ENCODE peak calls at places on chromosomes 16 and 17, in ten cellular contexts. One of them, this sample, is unnamed.

GRCh38 chr17:47265983-47266541 is 12.4 kb downstream of the ITGB3 start:
- DNase-seq in activated CD8-positive, alpha-beta memory T cell treated with anti-CD3 and anti-CD28 coated beads for 4 hours: no peak
- DNase-seq in KG1: no peak
- DNase-seq in ELR: peak
- DNase-seq in Right ventricle myocardium superior: no peak
- DNase-seq in activated gamma-delta T cell treated with anti-CD3 and anti-CD28 coated beads, Interleukin-2, amount 50 U/mL, for 16 hours: no peak
- DNase-seq in putamen: no peak
- DNase-seq in A549: peak
- DNase-seq in nucleus accumbens: no peak
- DNase-seq in ACHN: peak
- DNase-seq in this sample: no peak

GRCh38 chr17:50863221-50863843 is 2.8 kb downstream of the TOB1 start:
- DNase-seq in A549: peak
- DNase-seq in KG1: no peak
- DNase-seq in Right ventricle myocardium superior: no peak
- DNase-seq in activated CD8-positive, alpha-beta memory T cell treated with anti-CD3 and anti-CD28 coated beads for 4 hours: no peak
- DNase-seq in activated gamma-delta T cell treated with anti-CD3 and anti-CD28 coated beads, Interleukin-2, amount 50 U/mL, for 16 hours: no peak
- DNase-seq in ELR: peak
- DNase-seq in nucleus accumbens: peak
- DNase-seq in ACHN: peak
- DNase-seq in putamen: peak
- DNase-seq in this sample: no peak

GRCh38 chr17:48997827-48998556 is 807 bp downstream of the IGF2BP1 start:
- DNase-seq in ACHN: no peak
- DNase-seq in activated CD8-positive, alpha-beta memory T cell treated with anti-CD3 and anti-CD28 coated beads for 4 hours: no peak
- DNase-seq in nucleus accumbens: no peak
- DNase-seq in putamen: no peak
- DNase-seq in ELR: peak
- DNase-seq in A549: no peak
- DNase-seq in activated gamma-delta T cell treated with anti-CD3 and anti-CD28 coated beads, Interleukin-2, amount 50 U/mL, for 16 hours: no peak
- DNase-seq in Right ventricle myocardium superior: no peak
- DNase-seq in KG1: no peak
- DNase-seq in this sample: no peak

GRCh38 chr17:33097411-33097810 is 105.8 kb downstream of the SPACA3 start:
- DNase-seq in nucleus accumbens: no peak
- DNase-seq in Right ventricle myocardium superior: no peak
- DNase-seq in activated CD8-positive, alpha-beta memory T cell treated with anti-CD3 and anti-CD28 coated beads for 4 hours: no peak
- DNase-seq in KG1: no peak
- DNase-seq in ACHN: no peak
- DNase-seq in ELR: no peak
- DNase-seq in A549: no peak
- DNase-seq in activated gamma-delta T cell treated with anti-CD3 and anti-CD28 coated beads, Interleukin-2, amount 50 U/mL, for 16 hours: no peak
- DNase-seq in putamen: no peak
- DNase-seq in this sample: no peak

GRCh38 chr17:43758086-43758485 is 505 bp downstream of the SOST start:
- DNase-seq in KG1: no peak
- DNase-seq in putamen: no peak
- DNase-seq in activated CD8-positive, alpha-beta memory T cell treated with anti-CD3 and anti-CD28 coated beads for 4 hours: no peak
- DNase-seq in nucleus accumbens: no peak
- DNase-seq in A549: no peak
- DNase-seq in ELR: no peak
- DNase-seq in Right ventricle myocardium superior: no peak
- DNase-seq in ACHN: no peak
- DNase-seq in activated gamma-delta T cell treated with anti-CD3 and anti-CD28 coated beads, Interleukin-2, amount 50 U/mL, for 16 hours: no peak
- DNase-seq in this sample: no peak

GRCh38 chr16:27847030-27847550 is 216.4 kb downstream of the GSG1L start:
- DNase-seq in activated CD8-positive, alpha-beta memory T cell treated with anti-CD3 and anti-CD28 coated beads for 4 hours: no peak
- DNase-seq in Right ventricle myocardium superior: no peak
- DNase-seq in putamen: no peak
- DNase-seq in ACHN: peak
- DNase-seq in activated gamma-delta T cell treated with anti-CD3 and anti-CD28 coated beads, Interleukin-2, amount 50 U/mL, for 16 hours: no peak
- DNase-seq in KG1: no peak
- DNase-seq in ELR: peak
- DNase-seq in A549: no peak
- DNase-seq in nucleus accumbens: no peak
- DNase-seq in this sample: no peak

GRCh38 chr16:31876955-31877828 is 3.6 kb downstream of the ZNF267 start:
- DNase-seq in activated CD8-positive, alpha-beta memory T cell treated with anti-CD3 and anti-CD28 coated beads for 4 hours: peak
- DNase-seq in putamen: no peak
- DNase-seq in ACHN: peak
- DNase-seq in A549: peak
- DNase-seq in nucleus accumbens: no peak
- DNase-seq in Right ventricle myocardium superior: no peak
- DNase-seq in ELR: peak
- DNase-seq in activated gamma-delta T cell treated with anti-CD3 and anti-CD28 coated beads, Interleukin-2, amount 50 U/mL, for 16 hours: peak
- DNase-seq in KG1: no peak
- DNase-seq in this sample: peak

GRCh38 chr17:51322390-51323029 is 62.2 kb downstream of the UTP18 start:
- DNase-seq in ELR: peak
- DNase-seq in A549: peak
- DNase-seq in ACHN: peak
- DNase-seq in nucleus accumbens: no peak
- DNase-seq in putamen: no peak
- DNase-seq in KG1: peak
- DNase-seq in Right ventricle myocardium superior: no peak
- DNase-seq in activated gamma-delta T cell treated with anti-CD3 and anti-CD28 coated beads, Interleukin-2, amount 50 U/mL, for 16 hours: no peak
- DNase-seq in activated CD8-positive, alpha-beta memory T cell treated with anti-CD3 and anti-CD28 coated beads for 4 hours: no peak
- DNase-seq in this sample: no peak

GRCh38 chr16:6081320-6081976 is 983.9 kb upstream of the EEF2KMT start:
- DNase-seq in A549: peak
- DNase-seq in nucleus accumbens: no peak
- DNase-seq in Right ventricle myocardium superior: no peak
- DNase-seq in ELR: peak
- DNase-seq in activated CD8-positive, alpha-beta memory T cell treated with anti-CD3 and anti-CD28 coated beads for 4 hours: no peak
- DNase-seq in putamen: peak
- DNase-seq in activated gamma-delta T cell treated with anti-CD3 and anti-CD28 coated beads, Interleukin-2, amount 50 U/mL, for 16 hours: no peak
- DNase-seq in KG1: peak
- DNase-seq in ACHN: peak
- DNase-seq in this sample: no peak

GRCh38 chr16:53707671-53708070 is 3.7 kb downstream of the FTO start:
- DNase-seq in activated gamma-delta T cell treated with anti-CD3 and anti-CD28 coated beads, Interleukin-2, amount 50 U/mL, for 16 hours: no peak
- DNase-seq in putamen: peak
- DNase-seq in KG1: no peak
- DNase-seq in activated CD8-positive, alpha-beta memory T cell treated with anti-CD3 and anti-CD28 coated beads for 4 hours: no peak
- DNase-seq in A549: no peak
- DNase-seq in ELR: no peak
- DNase-seq in ACHN: no peak
- DNase-seq in nucleus accumbens: no peak
- DNase-seq in Right ventricle myocardium superior: no peak
- DNase-seq in this sample: no peak

GRCh38 chr17:46770818-46771600 is 47.5 kb downstream of the WNT3 start:
- DNase-seq in KG1: peak
- DNase-seq in putamen: peak
- DNase-seq in activated CD8-positive, alpha-beta memory T cell treated with anti-CD3 and anti-CD28 coated beads for 4 hours: no peak
- DNase-seq in ACHN: peak
- DNase-seq in nucleus accumbens: no peak
- DNase-seq in A549: peak
- DNase-seq in activated gamma-delta T cell treated with anti-CD3 and anti-CD28 coated beads, Interleukin-2, amount 50 U/mL, for 16 hours: no peak
- DNase-seq in ELR: peak
- DNase-seq in Right ventricle myocardium superior: no peak
- DNase-seq in this sample: no peak

GRCh38 chr17:58686980-58687379 is 4.9 kb downstream of the TEX14 start:
- DNase-seq in ACHN: no peak
- DNase-seq in nucleus accumbens: no peak
- DNase-seq in Right ventricle myocardium superior: no peak
- DNase-seq in putamen: no peak
- DNase-seq in activated gamma-delta T cell treated with anti-CD3 and anti-CD28 coated beads, Interleukin-2, amount 50 U/mL, for 16 hours: no peak
- DNase-seq in KG1: no peak
- DNase-seq in ELR: peak
- DNase-seq in A549: no peak
- DNase-seq in activated CD8-positive, alpha-beta memory T cell treated with anti-CD3 and anti-CD28 coated beads for 4 hours: no peak
- DNase-seq in this sample: no peak

GRCh38 chr16:27174007-27174406 is 29.3 kb upstream of the KDM8 start:
- DNase-seq in activated CD8-positive, alpha-beta memory T cell treated with anti-CD3 and anti-CD28 coated beads for 4 hours: peak
- DNase-seq in KG1: peak
- DNase-seq in ELR: no peak
- DNase-seq in ACHN: no peak
- DNase-seq in activated gamma-delta T cell treated with anti-CD3 and anti-CD28 coated beads, Interleukin-2, amount 50 U/mL, for 16 hours: peak
- DNase-seq in putamen: no peak
- DNase-seq in nucleus accumbens: no peak
- DNase-seq in A549: no peak
- DNase-seq in Right ventricle myocardium superior: no peak
- DNase-seq in this sample: peak